ENCODE peak calls at places on chromosomes 4 and X, in ten cellular contexts. K is left ventricle myocardium inferior; V is stomach; B is transverse colon; F is mesendoderm; W is heart right ventricle; U is naive thymus-derived CD4-positive, alpha-beta T cell; P is cardiac fibroblast; A is HCT116; Y is A549. D is an unnamed sample.

GRCh38 chrX:78747471-78747870 is at the start of gene LPAR4:
- DNase-seq in K (no peak), V (no peak), B (no peak), F (peak), W (no peak), U (no peak), P (peak), A (no peak), Y (no peak), D (peak)

GRCh38 chrX:77003956-77004355 is 443.2 kb upstream of the FGF16 start:
- DNase-seq in K (no peak), V (no peak), B (no peak), F (no peak), W (no peak), U (peak), P (peak), A (no peak), Y (no peak), D (no peak)

GRCh38 chr4:78937837-78938236 is 1.4 kb downstream of the PAQR3 start:
- DNase-seq in K (no peak), V (no peak), B (no peak), F (peak), W (no peak), U (no peak), P (peak), A (no peak), Y (peak), D (no peak)

GRCh38 chr4:67694662-67695061 is 6.3 kb downstream of the UBA6 start:
- DNase-seq in K (no peak), V (no peak), B (no peak), F (no peak), W (no peak), U (no peak), P (no peak), A (no peak), Y (no peak), D (no peak)

GRCh38 chr4:168900080-168900479 is 110.0 kb downstream of the CBR4 start:
- DNase-seq in K (peak), V (no peak), B (no peak), F (no peak), W (no peak), U (no peak), P (peak), A (no peak), Y (no peak), D (no peak)

GRCh38 chr4:13498464-13498863 is 14.3 kb upstream of the RAB28 start:
- DNase-seq in K (no peak), V (no peak), B (no peak), F (no peak), W (no peak), U (no peak), P (no peak), A (no peak), Y (no peak), D (no peak)

GRCh38 chrX:21725916-21726315 is 32.0 kb downstream of the SMPX start:
- DNase-seq in K (no peak), V (no peak), B (no peak), F (no peak), W (no peak), U (no peak), P (no peak), A (no peak), Y (no peak), D (no peak)

GRCh38 chr4:57073559-57073958 is 36.6 kb downstream of the IGFBP7 start:
- DNase-seq in K (no peak), V (no peak), B (no peak), F (no peak), W (no peak), U (no peak), P (no peak), A (no peak), Y (no peak), D (no peak)

GRCh38 chr4:174218127-174218790 is 65.2 kb downstream of the FBXO8 start:
- DNase-seq in K (no peak), V (no peak), B (no peak), F (peak), W (no peak), U (no peak), P (no peak), A (no peak), Y (no peak), D (peak)

GRCh38 chr4:165945991-165946390 is 73.0 kb downstream of the TLL1 start:
- DNase-seq in K (no peak), V (no peak), B (no peak), F (peak), W (no peak), U (no peak), P (no peak), A (no peak), Y (no peak), D (no peak)

GRCh38 chr4:8039290-8039689 is 99.6 kb upstream of the AFAP1 start:
- DNase-seq in K (no peak), V (no peak), B (peak), F (peak), W (no peak), U (no peak), P (no peak), A (no peak), Y (no peak), D (no peak)

GRCh38 chr4:27276322-27277073 is 415.9 kb downstream of the STIM2 start:
- DNase-seq in K (no peak), V (no peak), B (no peak), F (no peak), W (no peak), U (no peak), P (no peak), A (no peak), Y (no peak), D (no peak)

GRCh38 chr4:17030543-17030942 is 132.1 kb upstream of the LDB2 start:
- DNase-seq in K (no peak), V (no peak), B (no peak), F (peak), W (no peak), U (no peak), P (peak), A (peak), Y (peak), D (no peak)

GRCh38 chr4:47703008-47703407 is 134.9 kb downstream of the CORIN start:
- DNase-seq in K (no peak), V (no peak), B (no peak), F (peak), W (no peak), U (no peak), P (no peak), A (no peak), Y (no peak), D (peak)

GRCh38 chrX:94676285-94676684 is 1002.3 kb downstream of the FAM133A start:
- DNase-seq in K (no peak), V (no peak), B (no peak), F (peak), W (no peak), U (no peak), P (no peak), A (no peak), Y (no peak), D (peak)

GRCh38 chrX:94871640-94872039 is 1197.6 kb downstream of the FAM133A start:
- DNase-seq in K (no peak), V (no peak), B (no peak), F (no peak), W (no peak), U (no peak), P (no peak), A (no peak), Y (no peak), D (no peak)

GRCh38 chr4:126595643-126596042 is 1037.1 kb upstream of the INTU start:
- DNase-seq in K (no peak), V (no peak), B (no peak), F (no peak), W (no peak), U (no peak), P (no peak), A (no peak), Y (no peak), D (no peak)

GRCh38 chr4:157739237-157739636 is 433.6 kb downstream of the GASK1B start:
- DNase-seq in K (no peak), V (no peak), B (no peak), F (peak), W (no peak), U (no peak), P (peak), A (no peak), Y (no peak), D (no peak)

GRCh38 chr4:4572821-4573220 is 31.0 kb upstream of the STX18 start:
- DNase-seq in K (no peak), V (no peak), B (no peak), F (no peak), W (no peak), U (no peak), P (peak), A (no peak), Y (no peak), D (no peak)

GRCh38 chrX:56232221-56233082 is at the start of gene KLF8:
- DNase-seq in K (peak), V (peak), B (peak), F (peak), W (peak), U (peak), P (peak), A (peak), Y (no peak), D (peak)

GRCh38 chr4:123708902-123709301 is 312.3 kb downstream of the SPRY1 start:
- DNase-seq in K (no peak), V (no peak), B (no peak), F (no peak), W (no peak), U (no peak), P (no peak), A (no peak), Y (no peak), D (no peak)

GRCh38 chr4:103996059-103996458 is 276.3 kb upstream of the TACR3 start:
- DNase-seq in K (no peak), V (no peak), B (no peak), F (peak), W (no peak), U (no peak), P (no peak), A (peak), Y (peak), D (peak)

GRCh38 chr4:88854481-88854880 is 156.9 kb upstream of the NAP1L5 start:
- DNase-seq in K (no peak), V (no peak), B (no peak), F (no peak), W (no peak), U (no peak), P (no peak), A (no peak), Y (no peak), D (no peak)

GRCh38 chrX:131812847-131813825 is 210.0 kb upstream of the STK26 start:
- DNase-seq in K (no peak), V (peak), B (peak), F (no peak), W (peak), U (peak), P (peak), A (no peak), Y (peak), D (no peak)

GRCh38 chr4:142516686-142517145 is 329.4 kb downstream of the INPP4B start:
- DNase-seq in K (no peak), V (no peak), B (no peak), F (no peak), W (peak), U (no peak), P (peak), A (no peak), Y (no peak), D (no peak)

GRCh38 chr4:151400343-151400742 is 8.6 kb upstream of the FHIP1A start:
- DNase-seq in K (no peak), V (no peak), B (no peak), F (no peak), W (no peak), U (no peak), P (no peak), A (no peak), Y (no peak), D (no peak)
- H3K4me3 ChIP-seq in K (no peak), V (no peak), B (no peak), F (no peak), W (no peak), U (no peak), P (no peak), A (no peak), Y (no peak), D (no peak)

GRCh38 chrX:12949205-12949926 is 25.5 kb upstream of the TMSB4X start:
- DNase-seq in K (no peak), V (no peak), B (no peak), F (no peak), W (no peak), U (no peak), P (peak), A (no peak), Y (no peak), D (no peak)
- H3K4me3 ChIP-seq in K (peak), V (no peak), B (no peak), F (no peak), W (no peak), U (peak), P (no peak), A (no peak), Y (no peak), D (no peak)

DNA sequence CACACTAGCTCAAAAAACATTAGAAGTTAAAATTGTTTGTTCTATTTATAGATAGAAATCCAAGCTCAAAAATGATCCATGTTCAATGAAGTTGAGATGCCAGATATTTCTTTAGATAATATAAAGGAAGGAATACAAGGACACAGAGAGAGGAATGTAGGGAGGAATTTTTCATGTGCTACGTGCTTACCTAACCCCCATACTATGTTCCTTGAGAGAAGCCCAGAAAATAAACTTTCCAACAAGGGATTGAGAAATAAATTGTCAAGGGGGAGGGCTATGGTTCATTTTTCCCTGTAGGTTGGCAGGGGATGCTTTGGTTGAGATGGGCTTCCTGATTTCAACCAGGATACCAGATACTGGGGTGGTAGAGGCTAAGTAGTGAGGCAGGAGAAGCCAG is 15.6 kb upstream of the ADH5 start:
- DNase-seq in K (no peak), V (no peak), B (no peak), F (peak), W (no peak), U (no peak), P (no peak), A (no peak), Y (no peak), D (no peak)
- H3K4me3 ChIP-seq in K (no peak), V (no peak), B (no peak), F (no peak), W (no peak), U (no peak), P (no peak), A (no peak), Y (no peak), D (no peak)

GRCh38 chrX:149539283-149540132 is 1.3 kb upstream of the EOLA1 start:
- DNase-seq in K (peak), V (peak), B (peak), F (peak), W (peak), U (peak), P (peak), A (peak), Y (peak), D (peak)

GRCh38 chrX:149540621-149541520 is at the start of gene EOLA1:
- DNase-seq in K (peak), V (peak), B (peak), F (peak), W (peak), U (peak), P (peak), A (peak), Y (peak), D (no peak)

GRCh38 chrX:149541521-149542047 is 772 bp downstream of the EOLA1 start:
- DNase-seq in K (no peak), V (no peak), B (no peak), F (peak), W (no peak), U (no peak), P (peak), A (no peak), Y (no peak), D (peak)

DNA sequence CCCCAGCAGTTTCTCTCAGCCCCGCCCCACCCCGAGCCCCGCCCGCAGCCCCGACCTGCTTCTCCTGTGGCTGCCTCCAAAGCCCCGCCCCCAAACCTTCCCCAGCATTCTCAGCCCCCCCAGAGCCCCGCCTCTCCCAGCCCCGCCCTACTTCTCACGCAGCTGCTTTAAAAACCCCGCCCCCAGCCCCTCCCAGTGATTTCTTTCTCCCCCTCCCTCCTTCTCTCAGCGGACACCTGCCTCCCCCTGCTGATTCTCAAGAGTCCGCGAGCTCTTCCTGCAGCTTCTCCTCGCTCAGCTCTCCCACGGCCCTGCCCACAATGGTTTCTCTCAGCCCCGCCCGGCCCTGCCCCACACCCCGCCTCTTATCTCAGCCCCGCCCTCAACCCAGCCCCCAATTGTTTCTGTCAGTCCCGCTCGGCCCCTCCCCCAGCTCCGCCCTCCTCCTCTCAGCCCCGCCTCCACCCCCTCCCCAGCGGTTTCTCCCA is 635 bp upstream of the EOLA1 start:
- DNase-seq in K (peak), V (peak), B (peak), F (peak), W (peak), U (peak), P (peak), A (peak), Y (peak), D (peak)
- H3K4me3 ChIP-seq in K (peak), V (peak), B (no peak), F (no peak), W (peak), U (peak), P (peak), A (peak), Y (peak), D (peak)

GRCh38 chrX:12956704-12957541 is 18.0 kb upstream of the TMSB4X start:
- DNase-seq in K (no peak), V (no peak), B (no peak), F (peak), W (peak), U (no peak), P (peak), A (peak), Y (peak), D (no peak)
- H3K4me3 ChIP-seq in K (no peak), V (no peak), B (no peak), F (no peak), W (no peak), U (peak), P (no peak), A (no peak), Y (no peak), D (no peak)

DNA sequence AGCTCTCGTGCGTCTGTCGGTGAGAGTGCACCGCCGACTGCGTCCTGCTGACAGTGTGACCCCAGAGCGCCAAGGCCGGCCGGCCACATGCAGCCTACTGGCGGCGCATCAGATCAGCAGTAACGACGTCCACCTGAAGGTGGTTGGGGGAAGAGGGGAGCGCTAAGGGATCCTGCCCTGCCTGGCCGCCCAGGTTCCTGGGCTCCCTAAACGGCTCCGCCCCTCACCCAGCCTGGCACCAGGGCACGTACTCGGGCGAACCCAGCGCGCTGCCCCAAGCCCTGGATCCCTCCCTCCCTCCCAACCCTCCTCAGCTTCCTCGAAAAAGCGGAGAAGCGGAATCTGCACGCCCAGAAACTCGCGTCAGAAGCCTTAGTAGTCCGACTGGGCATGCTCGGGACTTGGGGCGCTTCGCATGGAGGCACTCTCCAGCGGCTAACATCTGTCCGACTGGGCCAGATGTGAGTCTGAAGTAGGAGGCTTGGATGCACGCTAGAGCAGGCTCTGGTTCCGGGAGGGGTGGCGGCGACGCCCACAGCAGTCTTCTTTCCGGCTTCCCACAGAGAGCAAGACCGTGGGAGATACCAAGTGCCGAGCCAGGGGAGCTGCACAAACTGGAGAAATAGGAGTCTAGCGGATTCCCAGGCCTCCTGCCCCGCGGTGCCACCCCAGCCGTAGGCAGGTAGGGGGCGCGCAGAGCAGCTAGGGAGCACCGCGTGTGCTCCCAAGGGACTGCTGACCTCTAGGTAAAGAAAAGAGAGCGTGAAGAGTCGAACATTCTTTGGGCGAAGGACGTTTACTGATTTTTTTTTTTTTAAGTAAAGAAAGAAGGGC is 114.4 kb upstream of the TEX13C start:
- DNase-seq in K (peak), V (peak), B (peak), F (peak), W (peak), U (peak), P (peak), A (no peak), Y (peak), D (peak)
- H3K4me3 ChIP-seq in K (peak), V (peak), B (peak), F (no peak), W (peak), U (peak), P (peak), A (no peak), Y (peak), D (peak)

DNA sequence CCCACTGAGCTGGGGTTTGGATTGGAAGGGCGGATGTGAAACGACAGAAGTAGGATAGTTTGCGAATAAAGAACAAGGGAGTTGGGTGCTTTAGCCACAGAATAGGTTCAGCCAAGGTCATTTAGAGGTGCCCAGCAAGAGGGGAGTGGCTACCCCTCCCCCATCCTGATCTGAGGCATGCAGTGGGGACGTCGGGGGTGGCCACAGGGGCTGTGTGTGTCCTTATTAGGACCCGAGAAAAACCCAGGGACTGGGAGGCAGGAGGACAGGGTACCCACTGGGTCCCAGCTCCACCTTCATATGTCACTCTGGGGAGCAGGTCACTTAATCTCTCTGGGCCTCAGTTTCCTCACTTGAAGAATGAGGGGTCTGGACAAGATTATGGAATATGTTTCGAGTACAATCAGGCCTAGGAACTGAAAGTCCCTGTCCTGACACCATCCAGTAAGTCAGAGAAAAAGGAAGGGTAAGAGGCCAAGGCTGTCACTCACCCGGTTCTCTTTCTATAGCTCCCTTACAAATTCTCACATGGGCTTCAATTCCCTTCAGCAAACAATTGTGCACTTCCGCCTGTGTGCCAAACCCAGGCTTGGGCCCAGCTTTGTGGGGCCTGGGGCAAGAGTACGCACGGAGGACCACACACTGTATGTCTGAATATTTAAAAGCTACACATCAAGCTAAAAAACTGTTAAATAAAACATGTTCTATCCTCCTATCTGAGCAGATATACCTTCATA is 4.2 kb upstream of the NYX start:
- DNase-seq in K (no peak), V (no peak), B (no peak), F (no peak), W (no peak), U (no peak), P (no peak), A (no peak), Y (no peak), D (no peak)
- H3K4me3 ChIP-seq in K (peak), V (peak), B (no peak), F (no peak), W (peak), U (no peak), P (peak), A (peak), Y (peak), D (peak)

GRCh38 chrX:10047631-10048030 is 80.5 kb downstream of the CLDN34 start:
- DNase-seq in K (no peak), V (no peak), B (no peak), F (no peak), W (no peak), U (no peak), P (no peak), A (no peak), Y (no peak), D (no peak)
- H3K4me3 ChIP-seq in K (no peak), V (no peak), B (no peak), F (no peak), W (no peak), U (no peak), P (no peak), A (no peak), Y (no peak), D (no peak)

GRCh38 chrX:18833071-18833731 is 125.8 kb downstream of the PPEF1 start:
- DNase-seq in K (peak), V (no peak), B (no peak), F (no peak), W (peak), U (no peak), P (peak), A (no peak), Y (no peak), D (no peak)
- H3K4me3 ChIP-seq in K (peak), V (no peak), B (no peak), F (no peak), W (no peak), U (no peak), P (peak), A (no peak), Y (no peak), D (no peak)

D was measured in endodermal cell.